ENCODE peak calls at places on chromosomes 5 and 9, in eight cellular contexts. One of them, this sample, is unnamed.

GRCh38 chr9:28365736-28366135 is 792.5 kb upstream of the C9orf72 start:
- DNase-seq in right atrium auricular region: no peak
- DNase-seq in endodermal cell: no peak
- DNase-seq in brain microvascular endothelial cell: peak; percentile 32
- DNase-seq in progenitor cell of endocrine pancreas: no peak
- DNase-seq in GM13977: no peak
- DNase-seq in heart right ventricle: no peak
- DNase-seq in activated CD8-positive, alpha-beta T cell treated with anti-CD3 and anti-CD28 coated beads for 36 hours: no peak
- DNase-seq in this sample: no peak

GRCh38 chr9:125233678-125234077 is 7.5 kb downstream of the HSPA5 start:
- DNase-seq in right atrium auricular region: no peak
- DNase-seq in endodermal cell: no peak
- DNase-seq in brain microvascular endothelial cell: peak; percentile 97
- DNase-seq in progenitor cell of endocrine pancreas: no peak
- DNase-seq in GM13977: no peak
- DNase-seq in heart right ventricle: no peak
- DNase-seq in activated CD8-positive, alpha-beta T cell treated with anti-CD3 and anti-CD28 coated beads for 36 hours: no peak
- DNase-seq in this sample: peak; percentile 72

GRCh38 chr9:6096821-6097220 is 81.4 kb upstream of the RANBP6 start:
- DNase-seq in right atrium auricular region: no peak
- DNase-seq in endodermal cell: no peak
- DNase-seq in brain microvascular endothelial cell: peak; percentile 16
- DNase-seq in progenitor cell of endocrine pancreas: no peak
- DNase-seq in GM13977: no peak
- DNase-seq in heart right ventricle: no peak
- DNase-seq in activated CD8-positive, alpha-beta T cell treated with anti-CD3 and anti-CD28 coated beads for 36 hours: peak; percentile 12
- DNase-seq in this sample: peak; percentile 42

GRCh38 chr5:102930244-102930643 is 175.1 kb downstream of the PAM start:
- DNase-seq in right atrium auricular region: no peak
- DNase-seq in endodermal cell: no peak
- DNase-seq in brain microvascular endothelial cell: no peak
- DNase-seq in progenitor cell of endocrine pancreas: no peak
- DNase-seq in GM13977: no peak
- DNase-seq in heart right ventricle: no peak
- DNase-seq in activated CD8-positive, alpha-beta T cell treated with anti-CD3 and anti-CD28 coated beads for 36 hours: no peak
- DNase-seq in this sample: no peak

GRCh38 chr5:179313849-179314521 is 31.3 kb downstream of the ADAMTS2 start:
- DNase-seq in right atrium auricular region: peak; percentile 87
- DNase-seq in endodermal cell: no peak
- DNase-seq in brain microvascular endothelial cell: no peak
- DNase-seq in progenitor cell of endocrine pancreas: no peak
- DNase-seq in GM13977: no peak
- DNase-seq in heart right ventricle: peak; percentile 79
- DNase-seq in activated CD8-positive, alpha-beta T cell treated with anti-CD3 and anti-CD28 coated beads for 36 hours: no peak
- DNase-seq in this sample: no peak

GRCh38 chr9:73014011-73014410 is 61.2 kb upstream of the ALDH1A1 start:
- DNase-seq in right atrium auricular region: no peak
- DNase-seq in endodermal cell: no peak
- DNase-seq in brain microvascular endothelial cell: no peak
- DNase-seq in progenitor cell of endocrine pancreas: no peak
- DNase-seq in GM13977: no peak
- DNase-seq in heart right ventricle: no peak
- DNase-seq in activated CD8-positive, alpha-beta T cell treated with anti-CD3 and anti-CD28 coated beads for 36 hours: no peak
- DNase-seq in this sample: no peak

GRCh38 chr5:150544606-150545219 is 36.8 kb downstream of the NDST1 start:
- DNase-seq in right atrium auricular region: peak; percentile 66
- DNase-seq in endodermal cell: peak; percentile 96
- DNase-seq in brain microvascular endothelial cell: peak; percentile 50
- DNase-seq in progenitor cell of endocrine pancreas: peak; percentile 69
- DNase-seq in GM13977: peak; percentile 93
- DNase-seq in heart right ventricle: peak; percentile 80
- DNase-seq in activated CD8-positive, alpha-beta T cell treated with anti-CD3 and anti-CD28 coated beads for 36 hours: peak; percentile 86
- DNase-seq in this sample: peak; percentile 91

GRCh38 chr5:135993894-135994514 is 34.8 kb upstream of the TGFBI start:
- DNase-seq in right atrium auricular region: no peak
- DNase-seq in endodermal cell: peak; percentile 17
- DNase-seq in brain microvascular endothelial cell: peak; percentile 84
- DNase-seq in progenitor cell of endocrine pancreas: no peak
- DNase-seq in GM13977: no peak
- DNase-seq in heart right ventricle: no peak
- DNase-seq in activated CD8-positive, alpha-beta T cell treated with anti-CD3 and anti-CD28 coated beads for 36 hours: no peak
- DNase-seq in this sample: peak; percentile 83

GRCh38 chr9:100848731-100849130 is 179.8 kb upstream of the PLPPR1 start:
- DNase-seq in right atrium auricular region: no peak
- DNase-seq in endodermal cell: no peak
- DNase-seq in brain microvascular endothelial cell: no peak
- DNase-seq in progenitor cell of endocrine pancreas: no peak
- DNase-seq in GM13977: no peak
- DNase-seq in heart right ventricle: no peak
- DNase-seq in activated CD8-positive, alpha-beta T cell treated with anti-CD3 and anti-CD28 coated beads for 36 hours: no peak
- DNase-seq in this sample: peak; percentile 8

GRCh38 chr9:136086213-136086881 is 8.7 kb downstream of the NACC2 start:
- DNase-seq in right atrium auricular region: no peak
- DNase-seq in endodermal cell: peak; percentile 47
- DNase-seq in brain microvascular endothelial cell: no peak
- DNase-seq in progenitor cell of endocrine pancreas: no peak
- DNase-seq in GM13977: no peak
- DNase-seq in heart right ventricle: peak; percentile 9
- DNase-seq in activated CD8-positive, alpha-beta T cell treated with anti-CD3 and anti-CD28 coated beads for 36 hours: peak; percentile 1
- DNase-seq in this sample: no peak

GRCh38 chr9:125513634-125514413 is 193.2 kb downstream of the MAPKAP1 start:
- DNase-seq in right atrium auricular region: no peak
- DNase-seq in endodermal cell: peak; percentile 55
- DNase-seq in brain microvascular endothelial cell: peak; percentile 57
- DNase-seq in progenitor cell of endocrine pancreas: no peak
- DNase-seq in GM13977: peak; percentile 48
- DNase-seq in heart right ventricle: peak; percentile 19
- DNase-seq in activated CD8-positive, alpha-beta T cell treated with anti-CD3 and anti-CD28 coated beads for 36 hours: peak; percentile 47
- DNase-seq in this sample: peak; percentile 88

GRCh38 chr9:134802201-134802795 is 78.3 kb upstream of the FCN2 start:
- DNase-seq in right atrium auricular region: no peak
- DNase-seq in endodermal cell: no peak
- DNase-seq in brain microvascular endothelial cell: no peak
- DNase-seq in progenitor cell of endocrine pancreas: no peak
- DNase-seq in GM13977: no peak
- DNase-seq in heart right ventricle: no peak
- DNase-seq in activated CD8-positive, alpha-beta T cell treated with anti-CD3 and anti-CD28 coated beads for 36 hours: no peak
- DNase-seq in this sample: peak; percentile 39

GRCh38 chr5:104186100-104186499 is 623.5 kb upstream of the NUDT12 start:
- DNase-seq in right atrium auricular region: no peak
- DNase-seq in endodermal cell: no peak
- DNase-seq in brain microvascular endothelial cell: peak; percentile 5
- DNase-seq in progenitor cell of endocrine pancreas: no peak
- DNase-seq in GM13977: no peak
- DNase-seq in heart right ventricle: peak; percentile 51
- DNase-seq in activated CD8-positive, alpha-beta T cell treated with anti-CD3 and anti-CD28 coated beads for 36 hours: peak; percentile 3
- DNase-seq in this sample: peak; percentile 99

GRCh38 chr5:173229381-173229959 is 5.5 kb downstream of the NKX2-5 start:
- DNase-seq in right atrium auricular region: no peak
- DNase-seq in endodermal cell: peak; percentile 58
- DNase-seq in brain microvascular endothelial cell: no peak
- DNase-seq in progenitor cell of endocrine pancreas: no peak
- DNase-seq in GM13977: no peak
- DNase-seq in heart right ventricle: no peak
- DNase-seq in activated CD8-positive, alpha-beta T cell treated with anti-CD3 and anti-CD28 coated beads for 36 hours: no peak
- DNase-seq in this sample: no peak

GRCh38 chr9:120775859-120776258 is 17.4 kb downstream of the FBXW2 start:
- DNase-seq in right atrium auricular region: no peak
- DNase-seq in endodermal cell: no peak
- DNase-seq in brain microvascular endothelial cell: no peak
- DNase-seq in progenitor cell of endocrine pancreas: no peak
- DNase-seq in GM13977: no peak
- DNase-seq in heart right ventricle: no peak
- DNase-seq in activated CD8-positive, alpha-beta T cell treated with anti-CD3 and anti-CD28 coated beads for 36 hours: no peak
- DNase-seq in this sample: peak; percentile 35

GRCh38 chr9:120773218-120773617 is 20.0 kb downstream of the FBXW2 start:
- DNase-seq in right atrium auricular region: no peak
- DNase-seq in endodermal cell: no peak
- DNase-seq in brain microvascular endothelial cell: no peak
- DNase-seq in progenitor cell of endocrine pancreas: no peak
- DNase-seq in GM13977: no peak
- DNase-seq in heart right ventricle: no peak
- DNase-seq in activated CD8-positive, alpha-beta T cell treated with anti-CD3 and anti-CD28 coated beads for 36 hours: no peak
- DNase-seq in this sample: no peak

GRCh38 chr9:120777229-120777628 is 16.0 kb downstream of the FBXW2 start:
- DNase-seq in right atrium auricular region: no peak
- DNase-seq in endodermal cell: no peak
- DNase-seq in brain microvascular endothelial cell: no peak
- DNase-seq in progenitor cell of endocrine pancreas: no peak
- DNase-seq in GM13977: no peak
- DNase-seq in heart right ventricle: no peak
- DNase-seq in activated CD8-positive, alpha-beta T cell treated with anti-CD3 and anti-CD28 coated beads for 36 hours: no peak
- DNase-seq in this sample: no peak

GRCh38 chr9:120776788-120777187 is 16.4 kb downstream of the FBXW2 start:
- DNase-seq in right atrium auricular region: no peak
- DNase-seq in endodermal cell: no peak
- DNase-seq in brain microvascular endothelial cell: no peak
- DNase-seq in progenitor cell of endocrine pancreas: no peak
- DNase-seq in GM13977: no peak
- DNase-seq in heart right ventricle: no peak
- DNase-seq in activated CD8-positive, alpha-beta T cell treated with anti-CD3 and anti-CD28 coated beads for 36 hours: no peak
- DNase-seq in this sample: no peak

GRCh38 chr9:120774719-120775118 is 18.5 kb downstream of the FBXW2 start:
- DNase-seq in right atrium auricular region: no peak
- DNase-seq in endodermal cell: no peak
- DNase-seq in brain microvascular endothelial cell: no peak
- DNase-seq in progenitor cell of endocrine pancreas: no peak
- DNase-seq in GM13977: no peak
- DNase-seq in heart right ventricle: no peak
- DNase-seq in activated CD8-positive, alpha-beta T cell treated with anti-CD3 and anti-CD28 coated beads for 36 hours: no peak
- DNase-seq in this sample: no peak
- TF ChIP-seq CTCF in right atrium auricular region: no peak
- TF ChIP-seq CTCF in endodermal cell: peak; percentile 12
- TF ChIP-seq CTCF in brain microvascular endothelial cell: peak; percentile 19
- TF ChIP-seq CTCF in progenitor cell of endocrine pancreas: no peak
- TF ChIP-seq CTCF in GM13977: no peak
- TF ChIP-seq CTCF in heart right ventricle: no peak
- TF ChIP-seq CTCF in activated CD8-positive, alpha-beta T cell treated with anti-CD3 and anti-CD28 coated beads for 36 hours: no peak
- TF ChIP-seq CTCF in this sample: no peak

DNA sequence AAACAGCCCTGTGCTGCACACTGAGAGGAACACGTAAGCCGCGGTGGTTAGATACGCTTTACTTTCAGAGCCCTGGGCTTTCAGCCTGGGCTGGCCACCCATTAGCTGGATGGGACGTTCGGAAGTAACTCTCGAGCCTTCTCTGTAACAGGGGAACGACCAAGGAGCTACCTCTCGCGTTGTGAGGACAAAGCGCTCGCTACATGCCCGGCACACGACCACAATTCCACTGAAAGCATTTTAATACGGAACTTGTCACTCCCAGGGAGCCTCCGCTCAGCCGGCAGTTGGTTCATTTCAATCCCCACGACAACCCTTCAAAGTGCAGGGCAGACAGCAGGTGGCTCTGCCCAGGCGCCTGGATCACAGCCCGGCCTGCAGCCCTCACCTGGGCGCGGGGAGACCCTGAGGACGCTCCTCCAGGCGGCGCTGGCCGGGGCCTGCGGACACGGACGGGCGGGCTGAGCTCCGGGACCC is 368 bp downstream of the SURF1 start:
- DNase-seq in right atrium auricular region: no peak
- DNase-seq in endodermal cell: no peak
- DNase-seq in brain microvascular endothelial cell: no peak
- DNase-seq in progenitor cell of endocrine pancreas: no peak
- DNase-seq in GM13977: no peak
- DNase-seq in heart right ventricle: no peak
- DNase-seq in activated CD8-positive, alpha-beta T cell treated with anti-CD3 and anti-CD28 coated beads for 36 hours: no peak
- DNase-seq in this sample: no peak
- TF ChIP-seq CTCF in right atrium auricular region: no peak
- TF ChIP-seq CTCF in endodermal cell: peak; percentile 43
- TF ChIP-seq CTCF in brain microvascular endothelial cell: no peak
- TF ChIP-seq CTCF in progenitor cell of endocrine pancreas: peak; percentile 9
- TF ChIP-seq CTCF in GM13977: no peak
- TF ChIP-seq CTCF in heart right ventricle: no peak
- TF ChIP-seq CTCF in activated CD8-positive, alpha-beta T cell treated with anti-CD3 and anti-CD28 coated beads for 36 hours: no peak
- TF ChIP-seq CTCF in this sample: no peak

GRCh38 chr5:50889790-50890189 is 223.4 kb downstream of the PARP8 start:
- DNase-seq in right atrium auricular region: no peak
- DNase-seq in endodermal cell: no peak
- DNase-seq in brain microvascular endothelial cell: no peak
- DNase-seq in progenitor cell of endocrine pancreas: no peak
- DNase-seq in GM13977: no peak
- DNase-seq in heart right ventricle: no peak
- DNase-seq in activated CD8-positive, alpha-beta T cell treated with anti-CD3 and anti-CD28 coated beads for 36 hours: no peak
- DNase-seq in this sample: peak; percentile 27
- TF ChIP-seq CTCF in right atrium auricular region: no peak
- TF ChIP-seq CTCF in endodermal cell: no peak
- TF ChIP-seq CTCF in brain microvascular endothelial cell: no peak
- TF ChIP-seq CTCF in progenitor cell of endocrine pancreas: no peak
- TF ChIP-seq CTCF in GM13977: no peak
- TF ChIP-seq CTCF in heart right ventricle: no peak
- TF ChIP-seq CTCF in activated CD8-positive, alpha-beta T cell treated with anti-CD3 and anti-CD28 coated beads for 36 hours: no peak
- TF ChIP-seq CTCF in this sample: no peak

GRCh38 chr9:38001430-38001829 is 67.6 kb downstream of the SHB start:
- DNase-seq in right atrium auricular region: no peak
- DNase-seq in endodermal cell: no peak
- DNase-seq in brain microvascular endothelial cell: no peak
- DNase-seq in progenitor cell of endocrine pancreas: no peak
- DNase-seq in GM13977: no peak
- DNase-seq in heart right ventricle: no peak
- DNase-seq in activated CD8-positive, alpha-beta T cell treated with anti-CD3 and anti-CD28 coated beads for 36 hours: no peak
- DNase-seq in this sample: no peak

GRCh38 chr9:37999501-38000189 is 69.4 kb downstream of the SHB start:
- DNase-seq in right atrium auricular region: no peak
- DNase-seq in endodermal cell: no peak
- DNase-seq in brain microvascular endothelial cell: peak; percentile 35
- DNase-seq in progenitor cell of endocrine pancreas: no peak
- DNase-seq in GM13977: no peak
- DNase-seq in heart right ventricle: no peak
- DNase-seq in activated CD8-positive, alpha-beta T cell treated with anti-CD3 and anti-CD28 coated beads for 36 hours: no peak
- DNase-seq in this sample: peak; percentile 57

GRCh38 chr9:38000735-38001134 is 68.3 kb downstream of the SHB start:
- DNase-seq in right atrium auricular region: no peak
- DNase-seq in endodermal cell: no peak
- DNase-seq in brain microvascular endothelial cell: no peak
- DNase-seq in progenitor cell of endocrine pancreas: no peak
- DNase-seq in GM13977: no peak
- DNase-seq in heart right ventricle: no peak
- DNase-seq in activated CD8-positive, alpha-beta T cell treated with anti-CD3 and anti-CD28 coated beads for 36 hours: no peak
- DNase-seq in this sample: no peak

GRCh38 chr9:37998881-37999311 is 70.1 kb downstream of the SHB start:
- DNase-seq in right atrium auricular region: no peak
- DNase-seq in endodermal cell: no peak
- DNase-seq in brain microvascular endothelial cell: peak; percentile 36
- DNase-seq in progenitor cell of endocrine pancreas: no peak
- DNase-seq in GM13977: no peak
- DNase-seq in heart right ventricle: peak; percentile 40
- DNase-seq in activated CD8-positive, alpha-beta T cell treated with anti-CD3 and anti-CD28 coated beads for 36 hours: no peak
- DNase-seq in this sample: peak; percentile 56

GRCh38 chr9:38000332-38000731 is 68.7 kb downstream of the SHB start:
- DNase-seq in right atrium auricular region: no peak
- DNase-seq in endodermal cell: peak; percentile 76
- DNase-seq in brain microvascular endothelial cell: no peak
- DNase-seq in progenitor cell of endocrine pancreas: no peak
- DNase-seq in GM13977: no peak
- DNase-seq in heart right ventricle: no peak
- DNase-seq in activated CD8-positive, alpha-beta T cell treated with anti-CD3 and anti-CD28 coated beads for 36 hours: no peak
- DNase-seq in this sample: no peak
- TF ChIP-seq CTCF in right atrium auricular region: no peak
- TF ChIP-seq CTCF in endodermal cell: peak; percentile 58
- TF ChIP-seq CTCF in brain microvascular endothelial cell: no peak
- TF ChIP-seq CTCF in progenitor cell of endocrine pancreas: no peak
- TF ChIP-seq CTCF in GM13977: no peak
- TF ChIP-seq CTCF in heart right ventricle: no peak
- TF ChIP-seq CTCF in activated CD8-positive, alpha-beta T cell treated with anti-CD3 and anti-CD28 coated beads for 36 hours: no peak
- TF ChIP-seq CTCF in this sample: no peak

GRCh38 chr9:78021692-78022091 is 9.9 kb downstream of the GNAQ start:
- DNase-seq in right atrium auricular region: no peak
- DNase-seq in endodermal cell: peak; percentile 59
- DNase-seq in brain microvascular endothelial cell: no peak
- DNase-seq in progenitor cell of endocrine pancreas: no peak
- DNase-seq in GM13977: no peak
- DNase-seq in heart right ventricle: no peak
- DNase-seq in activated CD8-positive, alpha-beta T cell treated with anti-CD3 and anti-CD28 coated beads for 36 hours: no peak
- DNase-seq in this sample: no peak
- TF ChIP-seq CTCF in right atrium auricular region: peak; percentile 41
- TF ChIP-seq CTCF in endodermal cell: peak; percentile 41
- TF ChIP-seq CTCF in brain microvascular endothelial cell: peak; percentile 45
- TF ChIP-seq CTCF in progenitor cell of endocrine pancreas: no peak
- TF ChIP-seq CTCF in GM13977: no peak
- TF ChIP-seq CTCF in heart right ventricle: no peak
- TF ChIP-seq CTCF in activated CD8-positive, alpha-beta T cell treated with anti-CD3 and anti-CD28 coated beads for 36 hours: no peak
- TF ChIP-seq CTCF in this sample: no peak

This sample was measured in MCF 10A.